ENCODE peak calls at places on chromosomes 13 and 19, in four cellular contexts. G is HAP-1, V is adipocyte, E is thoracic aorta. H is an unnamed sample.

GRCh38 chr13:111511805-111512504 is 191.5 kb downstream of the TEX29 start:
- DNase-seq in G (no peak), V (no peak), E (no peak), H (no peak)

GRCh38 chr13:65149687-65150086 is 2080.4 kb downstream of the PCDH9 start:
- DNase-seq in G (no peak), V (no peak), E (no peak), H (no peak)

GRCh38 chr19:42068756-42069571 is 1.0 kb downstream of the GRIK5 start:
- DNase-seq in G (no peak), V (no peak), E (no peak), H (no peak)

GRCh38 chr13:105735269-105735668 is 800.2 kb downstream of the EFNB2 start:
- DNase-seq in G (no peak), V (peak; percentile 18), E (no peak), H (no peak)

GRCh38 chr19:7512400-7512851 is 3.5 kb upstream of the ZNF358 start:
- DNase-seq in G (no peak), V (no peak), E (no peak), H (no peak)

GRCh38 chr19:44796701-44797115 is 12.2 kb upstream of the BCAM start:
- DNase-seq in G (no peak), V (no peak), E (no peak), H (no peak)

GRCh38 chr13:27131202-27131623 is 40.4 kb downstream of the USP12 start:
- DNase-seq in G (no peak), V (no peak), E (no peak), H (no peak)

GRCh38 chr19:8611890-8612806 is 1.6 kb upstream of the ADAMTS10 start:
- DNase-seq in G (no peak), V (peak; percentile 40), E (peak; percentile 63), H (peak; percentile 19)

GRCh38 chr19:49338691-49339363 is 3.6 kb downstream of the CD37 start:
- DNase-seq in G (no peak), V (peak; percentile 14), E (peak; percentile 42), H (no peak)

GRCh38 chr19:6236310-6237291 is 43.2 kb downstream of the MLLT1 start:
- DNase-seq in G (no peak), V (no peak), E (no peak), H (no peak)

DNA sequence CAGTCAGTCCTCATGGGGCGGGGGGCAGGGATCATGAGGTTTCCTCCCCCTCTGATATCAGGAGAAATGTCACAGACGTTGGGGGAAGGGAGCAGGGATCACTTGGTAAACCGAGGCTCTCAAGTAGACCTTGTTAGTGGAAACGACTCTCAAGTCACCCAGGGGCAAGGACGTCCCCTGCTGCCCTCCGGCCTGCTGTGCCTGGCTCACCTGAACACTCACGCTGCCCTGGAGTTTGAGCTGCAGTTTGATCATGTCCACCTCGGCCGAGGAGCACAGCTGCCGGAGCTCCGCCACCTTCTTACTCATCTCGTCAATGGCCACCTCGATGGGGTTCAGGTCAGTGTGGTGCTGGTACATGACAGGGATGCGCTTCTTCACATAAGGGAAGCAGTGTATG is 47.6 kb upstream of the SLC15A1 start:
- DNase-seq in G (no peak), V (no peak), E (no peak), H (no peak)
- H3K36me3 ChIP-seq in G (no peaks in the 10 kb centered on the region), V (no peaks in the 10 kb centered on the region), E (peaks cover 7% of the 10 kb centered on the region), H (peaks cover 4% of the 10 kb centered on the region)

DNA sequence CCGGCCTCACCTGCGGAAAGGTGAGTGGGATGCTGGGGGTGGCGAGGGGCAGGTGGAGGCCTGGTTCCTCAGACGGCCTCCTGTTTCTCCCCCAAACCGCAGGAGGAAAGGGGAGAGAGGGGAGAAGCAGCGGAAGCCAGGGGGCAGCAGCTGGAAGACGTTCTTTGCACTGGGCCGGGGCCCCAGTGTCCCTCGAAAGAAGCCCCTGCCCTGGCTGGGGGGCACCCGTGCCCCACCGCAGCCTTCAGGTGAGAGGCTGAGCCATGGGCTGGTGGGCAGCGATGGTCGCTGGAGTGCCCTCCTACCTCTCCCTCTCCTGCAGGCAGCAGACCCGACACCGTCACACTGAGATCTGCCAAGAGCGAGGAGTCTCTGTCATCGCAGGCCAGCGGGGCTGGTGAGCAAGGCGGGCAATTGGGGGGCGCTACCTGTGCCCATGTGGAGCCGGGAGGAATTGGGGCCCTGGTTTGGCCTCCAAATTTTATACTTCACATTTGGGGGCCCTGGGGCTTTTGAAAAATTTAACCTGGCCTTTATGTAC is 9.8 kb downstream of the ARHGAP33 start:
- DNase-seq in G (no peak), V (no peak), E (no peak), H (no peak)
- H3K4me3 ChIP-seq in G (no peak overlapping the region), V (no peak overlapping the region), E (no peak overlapping the region), H (no peak overlapping the region)

GRCh38 chr19:39359026-39359425 is 16.8 kb downstream of the SAMD4B start:
- DNase-seq in G (no peak), V (no peak), E (no peak), H (no peak)

GRCh38 chr19:39360599-39360998 is 18.4 kb downstream of the SAMD4B start:
- DNase-seq in G (no peak), V (no peak), E (no peak), H (no peak)

GRCh38 chr19:39363909-39364457 is 21.8 kb downstream of the SAMD4B start:
- DNase-seq in G (no peak), V (peak; percentile 70), E (no peak), H (no peak)

GRCh38 chr19:39365531-39365930 is 23.3 kb downstream of the SAMD4B start:
- DNase-seq in G (no peak), V (no peak), E (no peak), H (no peak)

DNA sequence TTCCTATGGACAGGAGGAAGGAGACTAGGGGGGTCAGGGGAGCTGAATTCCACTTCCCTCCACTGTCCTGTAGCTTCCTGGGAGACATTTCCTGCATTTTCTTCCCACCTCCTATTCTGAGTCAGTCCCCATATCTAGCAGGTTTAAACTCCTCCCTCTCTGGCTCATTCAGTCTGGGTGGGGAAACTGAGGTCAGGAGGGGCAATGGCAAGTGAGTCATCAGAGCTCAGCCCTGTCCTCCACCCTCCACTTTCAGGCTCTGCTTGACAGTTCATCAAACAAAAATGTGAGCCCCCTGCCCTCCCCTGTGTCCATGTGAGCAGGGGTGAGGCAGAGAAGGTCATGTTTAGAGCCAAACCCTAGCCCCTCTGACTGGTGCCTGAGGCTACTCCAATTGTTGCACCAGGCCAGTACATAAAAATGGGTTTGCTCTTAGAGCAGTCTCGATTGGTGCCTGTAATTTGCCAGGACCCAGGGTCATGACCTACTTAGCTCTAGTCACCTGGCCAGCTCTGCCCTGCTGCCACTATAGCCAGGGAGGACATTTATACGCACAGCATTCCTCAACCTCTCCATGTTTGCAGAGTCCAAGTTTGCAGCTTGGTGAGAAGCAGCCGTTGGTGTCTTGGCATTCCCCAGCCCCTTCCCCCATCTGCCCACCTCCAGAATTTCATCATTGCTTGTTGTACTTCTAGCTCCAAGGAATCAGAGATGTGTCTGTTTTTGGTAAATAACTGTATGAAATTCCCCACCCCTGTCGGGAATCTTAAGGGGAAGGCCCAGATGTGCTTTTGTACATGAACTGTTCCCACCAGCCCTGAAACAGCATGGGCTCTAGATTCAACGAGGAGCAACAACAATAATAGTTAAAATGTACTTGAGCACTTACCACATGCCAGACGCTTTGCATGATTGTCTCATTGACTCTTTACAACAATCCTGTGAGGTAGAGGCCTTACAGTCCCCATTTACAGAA is 20.7 kb downstream of the SAMD4B start:
- DNase-seq in G (no peak), V (peak; percentile 65), E (no peak), H (peak; percentile 60)
- H3K36me3 ChIP-seq in G (peaks cover 56% of the 10 kb centered on the region), V (peaks cover 37% of the 10 kb centered on the region), E (peaks cover 23% of the 10 kb centered on the region), H (peaks cover 8% of the 10 kb centered on the region)

GRCh38 chr13:114128624-114129522 is 3.5 kb downstream of the RASA3 start:
- DNase-seq in G (no peak), V (peak; percentile 89), E (peak; percentile 47), H (peak; percentile 29)

GRCh38 chr13:114130708-114131580 is 1.5 kb downstream of the RASA3 start:
- DNase-seq in G (peak; percentile 27), V (peak; percentile 76), E (peak; percentile 51), H (peak; percentile 58)

GRCh38 chr13:114128348-114128623 is 4.1 kb downstream of the RASA3 start:
- DNase-seq in G (no peak), V (no peak), E (no peak), H (no peak)

GRCh38 chr13:114130131-114130707 is 2.2 kb downstream of the RASA3 start:
- DNase-seq in G (no peak), V (no peak), E (no peak), H (no peak)

DNA sequence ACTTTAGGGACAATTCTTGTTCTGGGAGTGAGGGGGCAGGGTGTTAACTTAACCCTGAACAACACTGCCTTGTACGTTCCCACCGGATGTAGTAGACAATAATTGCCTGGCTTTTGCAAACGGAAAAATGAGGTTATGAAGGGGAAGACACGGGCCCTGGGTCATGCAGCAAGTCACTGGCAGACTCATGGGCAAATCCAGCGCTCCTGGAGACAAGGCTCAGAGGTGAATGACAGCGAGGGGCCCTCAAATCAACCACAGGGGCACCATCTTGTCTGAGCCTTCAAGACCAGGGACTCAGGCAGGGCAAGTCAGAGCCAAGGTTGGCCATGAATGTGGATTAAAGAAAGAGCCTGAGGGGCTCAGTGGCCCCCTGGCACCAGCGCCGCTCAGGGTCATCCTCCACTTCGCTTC is 2.8 kb downstream of the RASA3 start:
- DNase-seq in G (no peak), V (no peak), E (no peak), H (no peak)
- H3K4me3 ChIP-seq in G (no peak overlapping the region), V (peak overlapping the region; percentile 96), E (peak overlapping the region; percentile 75), H (peak overlapping the region; percentile 98)